ENCODE peak calls at places on chromosomes 11 and 22, in six cellular contexts. One of them, this sample, is unnamed.

GRCh38 chr11:111554532-111554931 is 14.0 kb downstream of the LAYN start:
- DNase-seq in stimulated activated CD4-positive, alpha-beta T cell treated with anti-CD3 and anti-CD28 coated beads, Interleukin-1b, Interleukin-23, amount 100 ng/mL, for 4 hours: no peak
- DNase-seq in fibroblast of pulmonary artery: no peak
- DNase-seq in activated B cell treated with CpG ODN at 0.5 μM for 24 hours: no peak
- DNase-seq in ELR: peak
- DNase-seq in activated CD4-positive, alpha-beta T cell treated with anti-CD3 and anti-CD28 coated beads, Interleukin-2, amount 50 U/mL, for 1 hour: no peak
- DNase-seq in this sample: no peak

GRCh38 chr11:120011836-120012235 is 126.1 kb downstream of the TRIM29 start:
- DNase-seq in stimulated activated CD4-positive, alpha-beta T cell treated with anti-CD3 and anti-CD28 coated beads, Interleukin-1b, Interleukin-23, amount 100 ng/mL, for 4 hours: no peak
- DNase-seq in fibroblast of pulmonary artery: no peak
- DNase-seq in activated B cell treated with CpG ODN at 0.5 μM for 24 hours: no peak
- DNase-seq in ELR: no peak
- DNase-seq in activated CD4-positive, alpha-beta T cell treated with anti-CD3 and anti-CD28 coated beads, Interleukin-2, amount 50 U/mL, for 1 hour: no peak
- DNase-seq in this sample: no peak

GRCh38 chr11:74070713-74071506 is 62.0 kb upstream of the UCP3 start:
- DNase-seq in stimulated activated CD4-positive, alpha-beta T cell treated with anti-CD3 and anti-CD28 coated beads, Interleukin-1b, Interleukin-23, amount 100 ng/mL, for 4 hours: no peak
- DNase-seq in fibroblast of pulmonary artery: no peak
- DNase-seq in activated B cell treated with CpG ODN at 0.5 μM for 24 hours: no peak
- DNase-seq in ELR: no peak
- DNase-seq in activated CD4-positive, alpha-beta T cell treated with anti-CD3 and anti-CD28 coated beads, Interleukin-2, amount 50 U/mL, for 1 hour: no peak
- DNase-seq in this sample: no peak

GRCh38 chr22:50694099-50694498 is 21.5 kb downstream of the SHANK3 start:
- DNase-seq in stimulated activated CD4-positive, alpha-beta T cell treated with anti-CD3 and anti-CD28 coated beads, Interleukin-1b, Interleukin-23, amount 100 ng/mL, for 4 hours: no peak
- DNase-seq in fibroblast of pulmonary artery: peak
- DNase-seq in activated B cell treated with CpG ODN at 0.5 μM for 24 hours: no peak
- DNase-seq in ELR: peak
- DNase-seq in activated CD4-positive, alpha-beta T cell treated with anti-CD3 and anti-CD28 coated beads, Interleukin-2, amount 50 U/mL, for 1 hour: no peak
- DNase-seq in this sample: no peak

GRCh38 chr11:63592975-63593395 is 21.2 kb downstream of the PLAAT3 start:
- DNase-seq in stimulated activated CD4-positive, alpha-beta T cell treated with anti-CD3 and anti-CD28 coated beads, Interleukin-1b, Interleukin-23, amount 100 ng/mL, for 4 hours: no peak
- DNase-seq in fibroblast of pulmonary artery: peak
- DNase-seq in activated B cell treated with CpG ODN at 0.5 μM for 24 hours: no peak
- DNase-seq in ELR: peak
- DNase-seq in activated CD4-positive, alpha-beta T cell treated with anti-CD3 and anti-CD28 coated beads, Interleukin-2, amount 50 U/mL, for 1 hour: no peak
- DNase-seq in this sample: peak

GRCh38 chr11:75214411-75214821 is 26.2 kb upstream of the TPBGL start:
- DNase-seq in stimulated activated CD4-positive, alpha-beta T cell treated with anti-CD3 and anti-CD28 coated beads, Interleukin-1b, Interleukin-23, amount 100 ng/mL, for 4 hours: peak
- DNase-seq in fibroblast of pulmonary artery: peak
- DNase-seq in activated B cell treated with CpG ODN at 0.5 μM for 24 hours: peak
- DNase-seq in ELR: peak
- DNase-seq in activated CD4-positive, alpha-beta T cell treated with anti-CD3 and anti-CD28 coated beads, Interleukin-2, amount 50 U/mL, for 1 hour: peak
- DNase-seq in this sample: peak

GRCh38 chr11:68045900-68046299 is 7.1 kb downstream of the TCIRG1 start:
- DNase-seq in stimulated activated CD4-positive, alpha-beta T cell treated with anti-CD3 and anti-CD28 coated beads, Interleukin-1b, Interleukin-23, amount 100 ng/mL, for 4 hours: no peak
- DNase-seq in fibroblast of pulmonary artery: no peak
- DNase-seq in activated B cell treated with CpG ODN at 0.5 μM for 24 hours: no peak
- DNase-seq in ELR: no peak
- DNase-seq in activated CD4-positive, alpha-beta T cell treated with anti-CD3 and anti-CD28 coated beads, Interleukin-2, amount 50 U/mL, for 1 hour: no peak
- DNase-seq in this sample: no peak

GRCh38 chr11:104134760-104135159 is 29.2 kb downstream of the PDGFD start:
- DNase-seq in stimulated activated CD4-positive, alpha-beta T cell treated with anti-CD3 and anti-CD28 coated beads, Interleukin-1b, Interleukin-23, amount 100 ng/mL, for 4 hours: no peak
- DNase-seq in fibroblast of pulmonary artery: peak
- DNase-seq in activated B cell treated with CpG ODN at 0.5 μM for 24 hours: no peak
- DNase-seq in ELR: peak
- DNase-seq in activated CD4-positive, alpha-beta T cell treated with anti-CD3 and anti-CD28 coated beads, Interleukin-2, amount 50 U/mL, for 1 hour: no peak
- DNase-seq in this sample: no peak

GRCh38 chr22:29503811-29504372 is 23.9 kb downstream of the NEFH start:
- DNase-seq in stimulated activated CD4-positive, alpha-beta T cell treated with anti-CD3 and anti-CD28 coated beads, Interleukin-1b, Interleukin-23, amount 100 ng/mL, for 4 hours: no peak
- DNase-seq in fibroblast of pulmonary artery: peak
- DNase-seq in activated B cell treated with CpG ODN at 0.5 μM for 24 hours: no peak
- DNase-seq in ELR: peak
- DNase-seq in activated CD4-positive, alpha-beta T cell treated with anti-CD3 and anti-CD28 coated beads, Interleukin-2, amount 50 U/mL, for 1 hour: no peak
- DNase-seq in this sample: no peak

GRCh38 chr11:102749101-102749725 is 24.5 kb upstream of the MMP8 start:
- DNase-seq in stimulated activated CD4-positive, alpha-beta T cell treated with anti-CD3 and anti-CD28 coated beads, Interleukin-1b, Interleukin-23, amount 100 ng/mL, for 4 hours: no peak
- DNase-seq in fibroblast of pulmonary artery: no peak
- DNase-seq in activated B cell treated with CpG ODN at 0.5 μM for 24 hours: no peak
- DNase-seq in ELR: no peak
- DNase-seq in activated CD4-positive, alpha-beta T cell treated with anti-CD3 and anti-CD28 coated beads, Interleukin-2, amount 50 U/mL, for 1 hour: no peak
- DNase-seq in this sample: no peak

GRCh38 chr11:130601141-130601540 is 152.7 kb downstream of the ADAMTS15 start:
- DNase-seq in stimulated activated CD4-positive, alpha-beta T cell treated with anti-CD3 and anti-CD28 coated beads, Interleukin-1b, Interleukin-23, amount 100 ng/mL, for 4 hours: no peak
- DNase-seq in fibroblast of pulmonary artery: peak
- DNase-seq in activated B cell treated with CpG ODN at 0.5 μM for 24 hours: no peak
- DNase-seq in ELR: peak
- DNase-seq in activated CD4-positive, alpha-beta T cell treated with anti-CD3 and anti-CD28 coated beads, Interleukin-2, amount 50 U/mL, for 1 hour: no peak
- DNase-seq in this sample: no peak

GRCh38 chr11:126328938-126329643 is 25.2 kb downstream of the DCPS start:
- DNase-seq in stimulated activated CD4-positive, alpha-beta T cell treated with anti-CD3 and anti-CD28 coated beads, Interleukin-1b, Interleukin-23, amount 100 ng/mL, for 4 hours: no peak
- DNase-seq in fibroblast of pulmonary artery: no peak
- DNase-seq in activated B cell treated with CpG ODN at 0.5 μM for 24 hours: no peak
- DNase-seq in ELR: no peak
- DNase-seq in activated CD4-positive, alpha-beta T cell treated with anti-CD3 and anti-CD28 coated beads, Interleukin-2, amount 50 U/mL, for 1 hour: no peak
- DNase-seq in this sample: no peak

GRCh38 chr11:128731041-128731663 is 37.3 kb downstream of the FLI1 start:
- DNase-seq in stimulated activated CD4-positive, alpha-beta T cell treated with anti-CD3 and anti-CD28 coated beads, Interleukin-1b, Interleukin-23, amount 100 ng/mL, for 4 hours: no peak
- DNase-seq in fibroblast of pulmonary artery: no peak
- DNase-seq in activated B cell treated with CpG ODN at 0.5 μM for 24 hours: no peak
- DNase-seq in ELR: no peak
- DNase-seq in activated CD4-positive, alpha-beta T cell treated with anti-CD3 and anti-CD28 coated beads, Interleukin-2, amount 50 U/mL, for 1 hour: no peak
- DNase-seq in this sample: no peak

GRCh38 chr11:93403930-93404329 is 73.4 kb downstream of the DEUP1 start:
- DNase-seq in stimulated activated CD4-positive, alpha-beta T cell treated with anti-CD3 and anti-CD28 coated beads, Interleukin-1b, Interleukin-23, amount 100 ng/mL, for 4 hours: no peak
- DNase-seq in fibroblast of pulmonary artery: no peak
- DNase-seq in activated B cell treated with CpG ODN at 0.5 μM for 24 hours: no peak
- DNase-seq in ELR: no peak
- DNase-seq in activated CD4-positive, alpha-beta T cell treated with anti-CD3 and anti-CD28 coated beads, Interleukin-2, amount 50 U/mL, for 1 hour: no peak
- DNase-seq in this sample: no peak

GRCh38 chr11:118998388-118998717 is 415 bp downstream of the CENATAC start:
- DNase-seq in stimulated activated CD4-positive, alpha-beta T cell treated with anti-CD3 and anti-CD28 coated beads, Interleukin-1b, Interleukin-23, amount 100 ng/mL, for 4 hours: no peak
- DNase-seq in fibroblast of pulmonary artery: no peak
- DNase-seq in activated B cell treated with CpG ODN at 0.5 μM for 24 hours: no peak
- DNase-seq in ELR: no peak
- DNase-seq in activated CD4-positive, alpha-beta T cell treated with anti-CD3 and anti-CD28 coated beads, Interleukin-2, amount 50 U/mL, for 1 hour: peak
- DNase-seq in this sample: no peak

GRCh38 chr11:43376594-43376993 is 17.9 kb downstream of the TTC17 start:
- DNase-seq in stimulated activated CD4-positive, alpha-beta T cell treated with anti-CD3 and anti-CD28 coated beads, Interleukin-1b, Interleukin-23, amount 100 ng/mL, for 4 hours: no peak
- DNase-seq in fibroblast of pulmonary artery: peak
- DNase-seq in activated B cell treated with CpG ODN at 0.5 μM for 24 hours: no peak
- DNase-seq in ELR: peak
- DNase-seq in activated CD4-positive, alpha-beta T cell treated with anti-CD3 and anti-CD28 coated beads, Interleukin-2, amount 50 U/mL, for 1 hour: no peak
- DNase-seq in this sample: no peak

GRCh38 chr22:22916215-22916951 is 28.8 kb downstream of the IGLL5 start:
- DNase-seq in stimulated activated CD4-positive, alpha-beta T cell treated with anti-CD3 and anti-CD28 coated beads, Interleukin-1b, Interleukin-23, amount 100 ng/mL, for 4 hours: no peak
- DNase-seq in fibroblast of pulmonary artery: no peak
- DNase-seq in activated B cell treated with CpG ODN at 0.5 μM for 24 hours: no peak
- DNase-seq in ELR: no peak
- DNase-seq in activated CD4-positive, alpha-beta T cell treated with anti-CD3 and anti-CD28 coated beads, Interleukin-2, amount 50 U/mL, for 1 hour: no peak
- DNase-seq in this sample: no peak

GRCh38 chr11:118872403-118872821 is 11.3 kb upstream of the CXCR5 start:
- DNase-seq in stimulated activated CD4-positive, alpha-beta T cell treated with anti-CD3 and anti-CD28 coated beads, Interleukin-1b, Interleukin-23, amount 100 ng/mL, for 4 hours: no peak
- DNase-seq in fibroblast of pulmonary artery: no peak
- DNase-seq in activated B cell treated with CpG ODN at 0.5 μM for 24 hours: peak
- DNase-seq in ELR: no peak
- DNase-seq in activated CD4-positive, alpha-beta T cell treated with anti-CD3 and anti-CD28 coated beads, Interleukin-2, amount 50 U/mL, for 1 hour: peak
- DNase-seq in this sample: no peak

GRCh38 chr22:37428649-37429586 is 1.6 kb upstream of the ELFN2 start:
- DNase-seq in stimulated activated CD4-positive, alpha-beta T cell treated with anti-CD3 and anti-CD28 coated beads, Interleukin-1b, Interleukin-23, amount 100 ng/mL, for 4 hours: peak
- DNase-seq in fibroblast of pulmonary artery: peak
- DNase-seq in activated B cell treated with CpG ODN at 0.5 μM for 24 hours: peak
- DNase-seq in ELR: peak
- DNase-seq in activated CD4-positive, alpha-beta T cell treated with anti-CD3 and anti-CD28 coated beads, Interleukin-2, amount 50 U/mL, for 1 hour: peak
- DNase-seq in this sample: peak

GRCh38 chr11:36375348-36376314 is 79.5 kb downstream of the PRR5L start:
- DNase-seq in stimulated activated CD4-positive, alpha-beta T cell treated with anti-CD3 and anti-CD28 coated beads, Interleukin-1b, Interleukin-23, amount 100 ng/mL, for 4 hours: no peak
- DNase-seq in fibroblast of pulmonary artery: no peak
- DNase-seq in activated B cell treated with CpG ODN at 0.5 μM for 24 hours: no peak
- DNase-seq in ELR: peak
- DNase-seq in activated CD4-positive, alpha-beta T cell treated with anti-CD3 and anti-CD28 coated beads, Interleukin-2, amount 50 U/mL, for 1 hour: no peak
- DNase-seq in this sample: no peak

GRCh38 chr11:123505546-123506299 is 75.7 kb downstream of the GRAMD1B start:
- DNase-seq in stimulated activated CD4-positive, alpha-beta T cell treated with anti-CD3 and anti-CD28 coated beads, Interleukin-1b, Interleukin-23, amount 100 ng/mL, for 4 hours: no peak
- DNase-seq in fibroblast of pulmonary artery: no peak
- DNase-seq in activated B cell treated with CpG ODN at 0.5 μM for 24 hours: no peak
- DNase-seq in ELR: no peak
- DNase-seq in activated CD4-positive, alpha-beta T cell treated with anti-CD3 and anti-CD28 coated beads, Interleukin-2, amount 50 U/mL, for 1 hour: no peak
- DNase-seq in this sample: no peak

GRCh38 chr11:64124147-64124546 is 41.8 kb downstream of the MACROD1 start:
- DNase-seq in stimulated activated CD4-positive, alpha-beta T cell treated with anti-CD3 and anti-CD28 coated beads, Interleukin-1b, Interleukin-23, amount 100 ng/mL, for 4 hours: no peak
- DNase-seq in fibroblast of pulmonary artery: no peak
- DNase-seq in activated B cell treated with CpG ODN at 0.5 μM for 24 hours: no peak
- DNase-seq in ELR: peak
- DNase-seq in activated CD4-positive, alpha-beta T cell treated with anti-CD3 and anti-CD28 coated beads, Interleukin-2, amount 50 U/mL, for 1 hour: no peak
- DNase-seq in this sample: no peak

GRCh38 chr11:96187779-96188624 is 155.0 kb downstream of the MAML2 start:
- DNase-seq in stimulated activated CD4-positive, alpha-beta T cell treated with anti-CD3 and anti-CD28 coated beads, Interleukin-1b, Interleukin-23, amount 100 ng/mL, for 4 hours: no peak
- DNase-seq in fibroblast of pulmonary artery: peak
- DNase-seq in activated B cell treated with CpG ODN at 0.5 μM for 24 hours: no peak
- DNase-seq in ELR: peak
- DNase-seq in activated CD4-positive, alpha-beta T cell treated with anti-CD3 and anti-CD28 coated beads, Interleukin-2, amount 50 U/mL, for 1 hour: no peak
- DNase-seq in this sample: no peak

GRCh38 chr11:116875194-116875593 is 37.8 kb upstream of the APOA1 start:
- DNase-seq in stimulated activated CD4-positive, alpha-beta T cell treated with anti-CD3 and anti-CD28 coated beads, Interleukin-1b, Interleukin-23, amount 100 ng/mL, for 4 hours: no peak
- DNase-seq in fibroblast of pulmonary artery: no peak
- DNase-seq in activated B cell treated with CpG ODN at 0.5 μM for 24 hours: no peak
- DNase-seq in ELR: no peak
- DNase-seq in activated CD4-positive, alpha-beta T cell treated with anti-CD3 and anti-CD28 coated beads, Interleukin-2, amount 50 U/mL, for 1 hour: no peak
- DNase-seq in this sample: no peak